ENCODE peak calls at places on chromosomes 1 and 21, in four cellular contexts. A is endothelial cell of umbilical vein, Y is uterus, P is tibial nerve. I is an unnamed sample.

GRCh38 chr1:6111571-6111970 is 65.9 kb downstream of the KCNAB2 start:
- DNase-seq in P (no peak), A (no peak), Y (no peak), I (no peak)

GRCh38 chr1:94901841-94902240 is 25.1 kb downstream of the CNN3 start:
- DNase-seq in Y (no peak), P (no peak), A (no peak), I (no peak)

GRCh38 chr21:42845296-42845965 is 33.9 kb downstream of the WDR4 start:
- DNase-seq in Y (no peak), P (no peak), A (peak), I (peak)

GRCh38 chr1:31822766-31823165 is 6.9 kb upstream of the SPOCD1 start:
- DNase-seq in Y (no peak), P (no peak), A (no peak), I (no peak)

GRCh38 chr1:186792870-186793581 is 35.7 kb upstream of the PLA2G4A start:
- DNase-seq in A (no peak), Y (no peak), P (no peak), I (no peak)

GRCh38 chr1:183757061-183757460 is 47.9 kb upstream of the RGL1 start:
- DNase-seq in A (peak), P (no peak), Y (no peak), I (no peak)

GRCh38 chr1:228754646-228755268 is 19.5 kb downstream of the RHOU start:
- DNase-seq in P (no peak), A (no peak), Y (no peak), I (no peak)

GRCh38 chr1:243482237-243483022 is 226.6 kb downstream of the SDCCAG8 start:
- DNase-seq in P (no peak), A (no peak), Y (peak), I (no peak)

GRCh38 chr1:160646711-160647328 is at the start of gene SLAMF1:
- DNase-seq in Y (no peak), P (no peak), A (no peak), I (no peak)

GRCh38 chr1:198556969-198557368 is 16.5 kb upstream of the ATP6V1G3 start:
- DNase-seq in Y (no peak), A (no peak), P (no peak), I (peak)

GRCh38 chr1:161973924-161974845 is 49.5 kb downstream of the OLFML2B start:
- DNase-seq in A (no peak), P (no peak), Y (no peak), I (no peak)

GRCh38 chr1:151693057-151693651 is 23.4 kb downstream of the CELF3 start:
- DNase-seq in Y (no peak), P (no peak), A (peak), I (no peak)

DNA sequence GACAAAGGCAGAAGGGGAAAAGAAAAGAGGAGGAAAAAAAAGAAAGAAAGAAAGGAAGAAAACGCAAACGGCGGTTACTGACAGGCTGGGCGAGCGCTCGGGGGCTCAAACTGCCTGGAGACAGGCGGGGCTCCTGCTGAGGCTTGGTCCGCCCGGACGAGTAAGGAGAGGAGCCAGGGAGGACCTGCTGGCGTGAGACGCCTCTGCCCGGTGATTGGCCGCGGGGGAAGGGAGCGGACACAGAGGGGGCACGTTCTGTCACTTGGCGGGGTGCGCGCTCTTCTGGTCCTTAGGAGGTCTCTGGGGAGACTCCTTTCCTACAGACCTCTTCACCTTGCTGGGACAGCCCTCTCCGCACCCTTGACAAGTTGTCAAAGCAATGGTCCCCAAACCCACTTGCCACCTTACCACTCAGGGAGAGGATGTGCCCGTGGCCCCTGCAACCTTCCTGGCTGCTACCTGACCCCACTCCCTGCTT is 791 bp upstream of the PIK3R3 start:
- DNase-seq in A (no peak), Y (no peak), P (peak), I (no peak)
- TF ChIP-seq POLR2A in A (peak), Y (no peak), P (no peak), I (peak)

GRCh38 chr1:234089396-234089795 is 184.9 kb downstream of the SLC35F3 start:
- DNase-seq in Y (no peak), A (no peak), P (no peak), I (no peak)
- TF ChIP-seq CTCF in Y (no peak), A (no peak), P (no peak), I (no peak)

GRCh38 chr21:30436986-30437385 is 3.1 kb upstream of the KRTAP15-1 start:
- DNase-seq in Y (no peak), P (no peak), A (no peak), I (no peak)
- H3K27ac ChIP-seq in Y (no peak), P (no peak), A (no peak), I (no peak)

GRCh38 chr1:156476501-156477298 is 23.9 kb downstream of the MEF2D start:
- DNase-seq in A (peak), Y (peak), P (no peak), I (peak)
- TF ChIP-seq POLR2A in A (no peak), Y (no peak), P (no peak), I (no peak)

DNA sequence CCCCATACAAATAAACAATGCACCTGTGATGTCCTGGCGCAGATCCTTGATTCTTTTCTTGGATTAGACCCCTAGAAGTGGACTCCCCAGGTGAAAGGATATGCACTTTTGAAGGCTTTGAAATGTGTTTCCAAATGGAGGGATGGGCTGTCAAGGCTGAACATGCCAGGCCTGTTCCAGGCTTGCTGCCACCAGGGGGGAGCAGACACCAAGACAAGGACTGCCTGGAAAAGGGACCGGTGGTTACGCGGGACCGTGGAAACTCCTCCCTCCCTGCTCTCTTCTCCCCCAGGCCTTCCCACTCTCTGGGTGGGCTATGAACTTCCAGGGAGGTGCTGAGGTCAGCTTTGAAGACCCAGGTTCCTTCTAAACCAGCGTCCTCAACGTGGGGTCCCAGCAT is 12.7 kb downstream of the C1QB start:
- DNase-seq in Y (no peak), P (no peak), A (peak), I (no peak)
- TF ChIP-seq CTCF in Y (no peak), P (peak), A (peak), I (peak)

GRCh38 chr1:44044071-44044801 is 13.0 kb upstream of the SLC6A9 start:
- DNase-seq in A (no peak), Y (no peak), P (no peak), I (no peak)

GRCh38 chr1:44049839-44050238 is 18.6 kb upstream of the SLC6A9 start:
- DNase-seq in Y (peak), P (no peak), A (peak), I (peak)

GRCh38 chr1:44045064-44045463 is 13.8 kb upstream of the SLC6A9 start:
- DNase-seq in P (no peak), Y (no peak), A (no peak), I (no peak)

GRCh38 chr1:44048816-44049215 is 17.6 kb upstream of the SLC6A9 start:
- DNase-seq in A (no peak), P (no peak), Y (no peak), I (no peak)

GRCh38 chr1:44047131-44047530 is 15.9 kb upstream of the SLC6A9 start:
- DNase-seq in A (no peak), Y (no peak), P (no peak), I (no peak)
- H3K27ac ChIP-seq in A (no peak), Y (peak), P (peak), I (peak)

DNA sequence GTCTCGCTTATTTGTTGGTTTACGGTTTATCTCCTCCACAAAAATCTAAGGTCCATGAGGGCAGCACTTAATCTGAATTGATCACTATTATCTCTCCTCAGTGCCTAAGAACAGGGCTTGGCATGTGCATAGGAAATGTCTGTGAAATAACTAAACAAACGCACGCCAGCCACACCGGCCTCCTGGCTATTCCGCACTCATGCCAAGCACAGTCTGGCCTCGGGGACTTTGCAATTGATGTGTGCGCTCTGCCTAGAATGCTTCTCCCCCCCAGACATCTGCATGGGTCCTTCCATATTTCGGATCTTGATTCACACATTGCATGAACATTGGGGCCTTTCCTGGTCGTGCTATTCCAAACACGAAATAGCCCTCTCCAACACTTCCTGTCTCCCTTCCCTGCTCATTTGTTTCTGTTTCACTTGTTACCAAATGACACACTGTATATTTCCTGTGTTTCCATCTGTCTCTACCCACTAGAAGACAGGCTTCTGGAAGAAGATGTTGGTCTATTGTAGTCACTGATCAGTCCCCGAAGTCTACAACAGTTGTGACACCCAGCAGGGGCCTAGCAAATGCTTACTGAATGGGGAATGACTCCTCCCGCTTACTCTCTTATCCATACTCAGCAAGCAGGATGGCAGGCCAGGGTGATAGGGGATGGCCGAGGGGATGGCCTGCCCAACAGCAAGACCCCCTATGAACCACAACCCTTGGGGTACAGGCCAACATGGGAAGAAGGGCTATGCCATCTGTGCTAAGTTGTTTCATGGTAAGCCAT is 93.9 kb downstream of the GLIS1 start:
- DNase-seq in A (no peak), Y (no peak), P (no peak), I (no peak)
- TF ChIP-seq POLR2A in A (no peak), Y (no peak), P (no peak), I (no peak)

GRCh38 chr21:26965567-26966359 is 1.1 kb downstream of the ADAMTS5 start:
- DNase-seq in P (no peak), A (no peak), Y (peak), I (no peak)
- TF ChIP-seq CTCF in P (peak), A (peak), Y (peak), I (no peak)

I was measured in adrenal gland.